ENCODE peak calls at places on chromosome 12, in ten cellular contexts. X is psoas muscle; L is Karpas-422; S is mesenchymal stem cell; Q is effector memory CD4-positive, alpha-beta T cell; F is stomach; Y is right cardiac atrium; V is tibial nerve; P is CD4-positive, CD25-positive, alpha-beta regulatory T cell; O is astrocyte. T is an unnamed sample.

GRCh38 chr12:93778306-93778705 is 101.1 kb downstream of the CRADD start:
- DNase-seq in V (no peak), P (no peak), L (no peak), X (peak; percentile 59), O (peak; percentile 76), Q (no peak), S (peak; percentile 84), F (no peak), Y (peak; percentile 63), T (no peak)

GRCh38 chr12:5170894-5171293 is 127.2 kb downstream of the KCNA5 start:
- DNase-seq in X (no peak), V (no peak), L (no peak), P (no peak), Q (no peak), S (peak; percentile 31), F (no peak), Y (no peak), O (no peak), T (no peak)

GRCh38 chr12:79414252-79414651 is 276.5 kb downstream of the PAWR start:
- DNase-seq in S (no peak), Q (no peak), L (no peak), O (no peak), X (no peak), V (no peak), F (no peak), P (no peak), Y (no peak), T (no peak)

GRCh38 chr12:45299132-45299692 is 83.3 kb downstream of the ANO6 start:
- DNase-seq in O (peak; percentile 74), Q (no peak), V (no peak), Y (no peak), S (peak; percentile 54), L (no peak), X (no peak), P (no peak), F (no peak), T (no peak)

GRCh38 chr12:127811988-127812387 is 455.0 kb upstream of the TMEM132C start:
- DNase-seq in Q (no peak), F (no peak), O (peak; percentile 99), P (no peak), V (no peak), L (no peak), X (no peak), S (peak; percentile 81), Y (peak; percentile 61), T (no peak)

GRCh38 chr12:22684526-22685118 is 59.7 kb downstream of the ETNK1 start:
- DNase-seq in Q (no peak), F (no peak), Y (no peak), V (no peak), L (peak; percentile 80), X (no peak), P (peak; percentile 19), O (peak; percentile 33), S (peak; percentile 61), T (no peak)

GRCh38 chr12:124404162-124404561 is 109.3 kb downstream of the RFLNA start:
- DNase-seq in O (no peak), Q (no peak), P (no peak), V (no peak), S (no peak), F (no peak), Y (peak; percentile 80), X (peak; percentile 77), L (no peak), T (no peak)

GRCh38 chr12:58099476-58099875 is 158.1 kb downstream of the ATP23 start:
- DNase-seq in X (no peak), S (no peak), P (no peak), V (no peak), O (no peak), Q (no peak), F (no peak), Y (no peak), L (no peak), T (no peak)

DNA sequence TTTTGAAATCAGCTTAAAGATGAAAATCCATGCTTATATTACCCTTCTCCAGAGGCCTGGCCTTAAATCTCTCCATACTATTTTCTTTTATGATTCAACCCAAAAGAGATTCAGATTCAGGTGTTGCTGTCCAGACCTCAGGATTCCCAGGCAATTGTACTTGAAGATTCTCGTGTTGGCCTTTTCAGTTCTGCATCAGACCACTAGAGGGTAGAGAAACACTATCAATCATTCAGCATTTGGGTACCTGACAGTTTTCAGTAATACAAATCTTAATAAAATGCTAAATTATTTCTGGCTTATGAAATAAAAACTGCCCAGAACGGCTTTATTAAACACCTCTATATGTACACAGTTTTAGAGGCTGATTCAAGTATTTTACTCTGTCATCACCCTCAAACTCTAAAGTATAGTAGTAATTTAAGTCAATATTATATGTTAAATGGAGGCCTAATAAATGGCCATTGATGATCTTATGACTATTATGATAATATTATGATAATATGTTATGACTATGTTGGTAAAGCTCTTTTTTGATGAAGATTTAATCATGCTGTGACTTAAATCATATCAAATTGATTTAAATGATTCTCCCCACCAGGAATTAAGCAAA is 301.1 kb downstream of the DUSP6 start:
- DNase-seq in O (peak; percentile 44), S (peak; percentile 70), Y (no peak), L (peak; percentile 76), Q (no peak), F (no peak), X (no peak), P (peak; percentile 57), V (peak; percentile 78), T (peak; percentile 42)
- H3K27ac ChIP-seq in O (no peak overlapping the region), S (no peak overlapping the region), Y (no peak overlapping the region), L (no peak overlapping the region), Q (no peak overlapping the region), F (no peak overlapping the region), X (no peak overlapping the region), P (no peak overlapping the region), V (no peak overlapping the region), T (no peak overlapping the region)

GRCh38 chr12:84860718-84861117 is 51.9 kb downstream of the SLC6A15 start:
- DNase-seq in O (no peak), F (no peak), V (no peak), Q (no peak), Y (no peak), P (no peak), L (no peak), X (no peak), S (no peak), T (no peak)
- H3K4me1 ChIP-seq in O (no peaks in the 10 kb centered on the region), F (no peaks in the 10 kb centered on the region), V (no peaks in the 10 kb centered on the region), Q (no peaks in the 10 kb centered on the region), Y (no peaks in the 10 kb centered on the region), P (no peaks in the 10 kb centered on the region), L (no peaks in the 10 kb centered on the region), X (no peaks in the 10 kb centered on the region), S (no peaks in the 10 kb centered on the region), T (no peaks in the 10 kb centered on the region)

GRCh38 chr12:120939523-120939922 is 35.4 kb upstream of the SPPL3 start:
- DNase-seq in L (no peak), O (no peak), F (no peak), Q (no peak), P (no peak), Y (peak; percentile 65), X (peak; percentile 18), S (no peak), V (peak; percentile 33), T (no peak)

GRCh38 chr12:120940799-120941198 is 36.6 kb upstream of the SPPL3 start:
- DNase-seq in L (no peak), Y (no peak), V (no peak), X (no peak), P (no peak), F (no peak), O (peak; percentile 16), S (peak; percentile 70), Q (no peak), T (no peak)

GRCh38 chr12:120936197-120936596 is 32.0 kb upstream of the SPPL3 start:
- DNase-seq in X (no peak), O (no peak), F (no peak), Y (no peak), S (no peak), P (no peak), L (no peak), Q (no peak), V (peak; percentile 14), T (no peak)

GRCh38 chr12:120939954-120940353 is 35.8 kb upstream of the SPPL3 start:
- DNase-seq in X (no peak), F (no peak), L (no peak), P (no peak), Q (no peak), S (no peak), V (no peak), O (no peak), Y (no peak), T (no peak)

DNA sequence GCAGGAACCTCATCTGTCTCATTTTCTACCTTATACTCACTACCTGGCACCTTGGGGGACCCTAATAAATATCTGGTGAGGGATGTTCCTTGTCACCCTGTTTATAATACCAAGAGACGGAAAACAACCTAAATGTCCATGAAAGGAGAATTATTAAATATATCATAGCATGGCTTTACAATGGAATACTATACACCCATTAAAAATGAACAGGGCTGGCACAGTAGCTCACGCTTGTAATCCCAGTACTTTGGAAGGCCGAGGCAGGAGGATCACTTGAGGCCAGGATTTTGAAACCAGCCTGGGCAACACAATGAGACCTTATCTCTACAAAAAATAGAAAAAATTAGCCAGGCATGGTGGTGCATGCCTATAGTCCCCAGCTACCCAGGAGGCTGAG is 34.3 kb upstream of the SPPL3 start:
- DNase-seq in O (no peak), X (no peak), L (no peak), Y (no peak), Q (no peak), F (no peak), P (no peak), S (no peak), V (no peak), T (no peak)
- H3K27ac ChIP-seq in O (no peak overlapping the region), X (no peak overlapping the region), L (no peak overlapping the region), Y (no peak overlapping the region), Q (no peak overlapping the region), F (no peak overlapping the region), P (no peak overlapping the region), S (no peak overlapping the region), V (no peak overlapping the region), T (no peak overlapping the region)

GRCh38 chr12:103548622-103549601 is 38.2 kb upstream of the STAB2 start:
- DNase-seq in S (peak; percentile 75), X (peak; percentile 43), L (peak; percentile 87), Q (peak; percentile 11), V (peak; percentile 89), Y (peak; percentile 40), O (peak; percentile 41), P (peak; percentile 72), F (peak; percentile 74), T (peak; percentile 92)

GRCh38 chr12:103546959-103547358 is 40.1 kb upstream of the STAB2 start:
- DNase-seq in O (no peak), L (no peak), F (no peak), Y (no peak), S (no peak), V (no peak), P (no peak), X (no peak), Q (no peak), T (no peak)

GRCh38 chr12:103542078-103542477 is 45.0 kb upstream of the STAB2 start:
- DNase-seq in P (no peak), Y (no peak), L (no peak), V (no peak), O (no peak), F (no peak), Q (no peak), S (no peak), X (no peak), T (no peak)

DNA sequence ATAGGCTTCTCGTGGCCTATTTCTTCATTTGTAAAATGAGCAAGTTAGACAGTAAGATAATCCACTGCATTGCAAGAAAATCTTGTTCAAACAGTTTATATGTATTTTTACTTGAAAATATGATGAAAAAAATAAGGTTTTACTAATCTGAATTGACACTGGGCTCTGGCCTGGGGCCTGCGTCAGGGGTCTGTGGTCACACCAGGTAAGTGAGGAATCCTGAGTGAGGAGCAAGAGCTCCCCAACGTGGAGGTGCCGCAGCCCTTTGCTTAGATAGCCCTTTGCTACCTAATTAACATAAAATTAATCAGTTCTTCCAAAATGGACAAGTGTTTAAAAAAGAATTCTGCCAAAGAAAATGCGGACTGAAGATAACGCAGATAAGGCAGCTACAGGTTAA is 39.1 kb upstream of the STAB2 start:
- DNase-seq in L (no peak), X (no peak), Y (no peak), S (no peak), F (no peak), O (no peak), V (no peak), Q (no peak), P (no peak), T (peak; percentile 80)
- H3K4me1 ChIP-seq in L (no peaks in the 10 kb centered on the region), X (no peaks in the 10 kb centered on the region), Y (no peaks in the 10 kb centered on the region), S (no peaks in the 10 kb centered on the region), F (no peaks in the 10 kb centered on the region), O (no peaks in the 10 kb centered on the region), V (no peaks in the 10 kb centered on the region), Q (no peaks in the 10 kb centered on the region), P (no peaks in the 10 kb centered on the region), T (no peaks in the 10 kb centered on the region)

T was measured in esophagus muscularis mucosa.